ENCODE peak calls at places on chromosome 9, in seven cellular contexts. J is naive B cell; X is mesenchymal stem cell; D is stimulated activated CD4-positive, alpha-beta T cell treated with anti-CD3 and anti-CD28 coated beads, TNF-alpha, amount 100 ng/mL, for 1 hour; H is effector memory CD4-positive, alpha-beta T cell; C is amygdala; U is SW 1271. T is an unnamed sample.

GRCh38 chr9:125630436-125630835 is 76.6 kb downstream of the MAPKAP1 start:
- DNase-seq in J (no peak), H (no peak), X (no peak), U (no peak), D (no peak), C (no peak), T (no peak)

GRCh38 chr9:131402738-131403492 is 9.0 kb downstream of the PRRC2B start:
- DNase-seq in X (peak; percentile 88), J (no peak), U (peak; percentile 76), D (no peak), C (no peak), H (no peak), T (no peak)

GRCh38 chr9:137025120-137025966 is 2.7 kb downstream of the ABCA2 start:
- DNase-seq in X (no peak), H (no peak), J (no peak), C (peak; percentile 87), U (no peak), D (no peak), T (no peak)

GRCh38 chr9:95726756-95727155 is 148.7 kb upstream of the ERCC6L2 start:
- DNase-seq in X (peak; percentile 57), C (no peak), U (peak; percentile 57), D (no peak), J (no peak), H (no peak), T (no peak)

GRCh38 chr9:35923927-35924763 is 14.9 kb downstream of the SPAAR start:
- DNase-seq in U (no peak), D (no peak), C (no peak), X (peak; percentile 87), H (no peak), J (no peak), T (no peak)

GRCh38 chr9:9521033-9521779 is 1091.6 kb downstream of the PTPRD start:
- DNase-seq in H (no peak), J (no peak), X (no peak), D (no peak), C (no peak), U (no peak), T (no peak)

GRCh38 chr9:113955076-113955752 is 79.1 kb downstream of the ZNF618 start:
- DNase-seq in U (no peak), C (no peak), X (peak; percentile 83), D (no peak), H (no peak), J (no peak), T (no peak)

GRCh38 chr9:90515550-90515949 is 127.1 kb downstream of the DIRAS2 start:
- DNase-seq in X (no peak), C (no peak), H (no peak), J (no peak), D (no peak), U (no peak), T (no peak)

GRCh38 chr9:132209263-132209662 is 47.4 kb downstream of the NTNG2 start:
- DNase-seq in H (no peak), J (no peak), U (no peak), X (no peak), D (no peak), C (no peak), T (no peak)

GRCh38 chr9:35962126-35962906 is 4.4 kb upstream of the OR2S2 start:
- DNase-seq in C (no peak), U (no peak), J (no peak), X (peak; percentile 36), H (no peak), D (no peak), T (no peak)

GRCh38 chr9:120928720-120929389 is 2.3 kb upstream of the TRAF1 start:
- DNase-seq in J (peak; percentile 81), C (peak; percentile 32), U (peak; percentile 15), H (peak; percentile 70), D (peak; percentile 58), X (peak; percentile 46), T (peak; percentile 59)

GRCh38 chr9:89759563-89759962 is 154.8 kb downstream of the GADD45G start:
- DNase-seq in C (no peak), X (no peak), H (no peak), J (no peak), D (no peak), U (no peak), T (no peak)

GRCh38 chr9:23232831-23233230 is 593.2 kb downstream of the ELAVL2 start:
- DNase-seq in H (no peak), J (no peak), D (no peak), U (no peak), X (no peak), C (no peak), T (no peak)

GRCh38 chr9:94870793-94871558 is 144.5 kb downstream of the AOPEP start:
- DNase-seq in U (peak; percentile 13), J (no peak), H (peak; percentile 51), X (peak; percentile 54), D (no peak), C (no peak), T (peak; percentile 23)

GRCh38 chr9:136613824-136614371 is 48.8 kb upstream of the EGFL7 start:
- DNase-seq in C (no peak), J (no peak), H (no peak), X (peak; percentile 55), U (no peak), D (no peak), T (no peak)

GRCh38 chr9:131394464-131395026 is 659 bp downstream of the PRRC2B start:
- DNase-seq in C (no peak), U (no peak), H (peak; percentile 37), D (no peak), X (peak; percentile 79), J (peak; percentile 63), T (peak; percentile 48)

GRCh38 chr9:88741335-88741734 is 206.4 kb downstream of the NXNL2 start:
- DNase-seq in X (no peak), H (no peak), J (no peak), U (no peak), D (no peak), C (no peak), T (no peak)

GRCh38 chr9:114034176-114034575 is 43.9 kb downstream of the AMBP start:
- DNase-seq in X (no peak), C (no peak), D (no peak), U (no peak), J (no peak), H (no peak), T (no peak)

GRCh38 chr9:70080481-70081119 is 37.0 kb downstream of the MAMDC2 start:
- DNase-seq in C (no peak), X (peak; percentile 93), H (no peak), J (no peak), U (no peak), D (no peak), T (no peak)

GRCh38 chr9:20684865-20685696 is 1.0 kb downstream of the FOCAD start:
- DNase-seq in X (peak; percentile 76), D (no peak), C (no peak), J (no peak), U (no peak), H (no peak), T (no peak)

GRCh38 chr9:31030741-31031202 is 1353.7 kb upstream of the ACO1 start:
- DNase-seq in H (no peak), C (no peak), J (no peak), U (peak; percentile 17), D (no peak), X (peak; percentile 3), T (no peak)

GRCh38 chr9:132671620-132672412 is 1.6 kb downstream of the GTF3C4 start:
- DNase-seq in D (no peak), U (no peak), X (peak; percentile 57), J (no peak), C (no peak), H (no peak), T (no peak)

GRCh38 chr9:82531795-82532194 is 531.1 kb downstream of the RASEF start:
- DNase-seq in C (no peak), X (no peak), U (no peak), J (no peak), H (no peak), D (no peak), T (no peak)

GRCh38 chr9:80720579-80720978 is 968.8 kb downstream of the TLE1 start:
- DNase-seq in H (no peak), D (no peak), U (no peak), C (no peak), X (no peak), J (no peak), T (no peak)

GRCh38 chr9:3205421-3206095 is 320.2 kb downstream of the RFX3 start:
- DNase-seq in H (no peak), X (peak; percentile 11), C (no peak), J (no peak), U (no peak), D (no peak), T (no peak)

GRCh38 chr9:5326893-5327548 is 12.7 kb downstream of the RLN1 start:
- DNase-seq in C (no peak), J (no peak), H (peak; percentile 15), U (no peak), X (peak; percentile 43), D (no peak), T (peak; percentile 44)

GRCh38 chr9:123742009-123742767 is 187.7 kb downstream of the DENND1A start:
- DNase-seq in H (no peak), U (no peak), C (no peak), J (no peak), D (no peak), X (peak; percentile 65), T (no peak)